ENCODE peak calls at places on chromosome 18, in six cellular contexts. One of them, this sample, is unnamed.

GRCh38 chr18:14189858-14190257 is 57.6 kb upstream of the ZNF519 start:
- DNase-seq in GM12878: no peak
- DNase-seq in HCT116: peak
- DNase-seq in K562: no peak
- DNase-seq in H1: no peak
- DNase-seq in HepG2: peak
- DNase-seq in this sample: no peak

GRCh38 chr18:3283908-3284307 is 22.0 kb downstream of the MYL12B start:
- DNase-seq in GM12878: no peak
- DNase-seq in H1: no peak
- DNase-seq in HepG2: no peak
- DNase-seq in HCT116: no peak
- DNase-seq in K562: peak
- DNase-seq in this sample: no peak

GRCh38 chr18:715626-716025 is 3.2 kb upstream of the ENOSF1 start:
- DNase-seq in HepG2: no peak
- DNase-seq in GM12878: no peak
- DNase-seq in HCT116: no peak
- DNase-seq in H1: no peak
- DNase-seq in K562: no peak
- DNase-seq in this sample: no peak

GRCh38 chr18:813405-814071 is 1.5 kb upstream of the YES1 start:
- DNase-seq in HCT116: no peak
- DNase-seq in K562: no peak
- DNase-seq in H1: no peak
- DNase-seq in GM12878: no peak
- DNase-seq in HepG2: no peak
- DNase-seq in this sample: no peak

GRCh38 chr18:13542520-13542847 is 183.9 kb downstream of the FAM210A start:
- DNase-seq in GM12878: no peak
- DNase-seq in HepG2: no peak
- DNase-seq in HCT116: no peak
- DNase-seq in H1: no peak
- DNase-seq in K562: no peak
- DNase-seq in this sample: no peak

GRCh38 chr18:77203071-77203470 is 46.6 kb upstream of the GALR1 start:
- DNase-seq in HepG2: no peak
- DNase-seq in H1: no peak
- DNase-seq in GM12878: no peak
- DNase-seq in K562: no peak
- DNase-seq in HCT116: no peak
- DNase-seq in this sample: no peak

GRCh38 chr18:13797157-13797611 is 26.8 kb upstream of the MC5R start:
- DNase-seq in HCT116: no peak
- DNase-seq in H1: no peak
- DNase-seq in HepG2: peak
- DNase-seq in GM12878: no peak
- DNase-seq in K562: no peak
- DNase-seq in this sample: no peak

GRCh38 chr18:80022613-80023012 is 11.6 kb upstream of the RBFA start:
- DNase-seq in HCT116: peak
- DNase-seq in K562: peak
- DNase-seq in HepG2: no peak
- DNase-seq in H1: no peak
- DNase-seq in GM12878: no peak
- DNase-seq in this sample: no peak

GRCh38 chr18:76974345-76974744 is 152.0 kb downstream of the ZNF236 start:
- DNase-seq in K562: no peak
- DNase-seq in HCT116: no peak
- DNase-seq in HepG2: no peak
- DNase-seq in H1: no peak
- DNase-seq in GM12878: no peak
- DNase-seq in this sample: no peak

GRCh38 chr18:26091047-26091630 is 726 bp upstream of the SS18 start:
- DNase-seq in HepG2: peak
- DNase-seq in GM12878: peak
- DNase-seq in K562: no peak
- DNase-seq in H1: no peak
- DNase-seq in HCT116: peak
- DNase-seq in this sample: no peak

GRCh38 chr18:48833701-48834394 is 116.9 kb downstream of the SMAD7 start:
- DNase-seq in HCT116: no peak
- DNase-seq in GM12878: no peak
- DNase-seq in H1: no peak
- DNase-seq in HepG2: no peak
- DNase-seq in K562: no peak
- DNase-seq in this sample: no peak

GRCh38 chr18:74994502-74995403 is 214.2 kb downstream of the PTGR3 start:
- DNase-seq in HCT116: no peak
- DNase-seq in K562: no peak
- DNase-seq in H1: no peak
- DNase-seq in GM12878: peak
- DNase-seq in HepG2: no peak
- DNase-seq in this sample: no peak

GRCh38 chr18:48044944-48045343 is 114.5 kb upstream of the SMAD2 start:
- DNase-seq in H1: no peak
- DNase-seq in HepG2: no peak
- DNase-seq in HCT116: no peak
- DNase-seq in K562: no peak
- DNase-seq in GM12878: no peak
- DNase-seq in this sample: no peak

GRCh38 chr18:8984131-8984670 is 118.3 kb upstream of the NDUFV2 start:
- DNase-seq in GM12878: no peak
- DNase-seq in H1: no peak
- DNase-seq in K562: no peak
- DNase-seq in HCT116: no peak
- DNase-seq in HepG2: no peak
- DNase-seq in this sample: no peak

GRCh38 chr18:42051411-42051810 is 96.4 kb downstream of the PIK3C3 start:
- DNase-seq in K562: no peak
- DNase-seq in HepG2: no peak
- DNase-seq in GM12878: no peak
- DNase-seq in HCT116: no peak
- DNase-seq in H1: no peak
- DNase-seq in this sample: no peak

GRCh38 chr18:28816155-28816554 is 639.2 kb upstream of the CDH2 start:
- DNase-seq in H1: no peak
- DNase-seq in HCT116: no peak
- DNase-seq in K562: no peak
- DNase-seq in HepG2: no peak
- DNase-seq in GM12878: no peak
- DNase-seq in this sample: no peak

GRCh38 chr18:2958819-2959298 is 54.1 kb downstream of the LPIN2 start:
- DNase-seq in HepG2: no peak
- DNase-seq in HCT116: no peak
- DNase-seq in H1: no peak
- DNase-seq in K562: no peak
- DNase-seq in GM12878: no peak
- DNase-seq in this sample: no peak

GRCh38 chr18:56382541-56382940 is 255.9 kb downstream of the TXNL1 start:
- DNase-seq in HepG2: no peak
- DNase-seq in HCT116: no peak
- DNase-seq in H1: no peak
- DNase-seq in GM12878: no peak
- DNase-seq in K562: no peak
- DNase-seq in this sample: no peak

GRCh38 chr18:45549296-45549695 is 66.0 kb upstream of the SLC14A2 start:
- DNase-seq in HepG2: no peak
- DNase-seq in GM12878: no peak
- DNase-seq in H1: no peak
- DNase-seq in K562: no peak
- DNase-seq in HCT116: no peak
- DNase-seq in this sample: no peak

GRCh38 chr18:74652392-74652988 is 54.8 kb downstream of the ZNF407 start:
- DNase-seq in H1: no peak
- DNase-seq in K562: peak
- DNase-seq in HCT116: peak
- DNase-seq in HepG2: peak
- DNase-seq in GM12878: no peak
- DNase-seq in this sample: no peak

GRCh38 chr18:77112161-77112801 is 20.3 kb downstream of the MBP start:
- DNase-seq in H1: no peak
- DNase-seq in HCT116: no peak
- DNase-seq in K562: no peak
- DNase-seq in GM12878: no peak
- DNase-seq in HepG2: no peak
- DNase-seq in this sample: no peak

GRCh38 chr18:70260683-70261082 is 28.2 kb upstream of the SOCS6 start:
- DNase-seq in K562: no peak
- DNase-seq in H1: no peak
- DNase-seq in HepG2: no peak
- DNase-seq in HCT116: no peak
- DNase-seq in GM12878: no peak
- DNase-seq in this sample: no peak

GRCh38 chr18:70263336-70263735 is 25.5 kb upstream of the SOCS6 start:
- DNase-seq in GM12878: no peak
- DNase-seq in H1: no peak
- DNase-seq in K562: no peak
- DNase-seq in HCT116: no peak
- DNase-seq in HepG2: no peak
- DNase-seq in this sample: no peak

GRCh38 chr18:70258243-70258642 is 30.6 kb upstream of the SOCS6 start:
- DNase-seq in H1: no peak
- DNase-seq in GM12878: no peak
- DNase-seq in HepG2: no peak
- DNase-seq in K562: no peak
- DNase-seq in HCT116: no peak
- DNase-seq in this sample: no peak

GRCh38 chr18:70256994-70257393 is 31.9 kb upstream of the SOCS6 start:
- DNase-seq in K562: no peak
- DNase-seq in HCT116: no peak
- DNase-seq in GM12878: no peak
- DNase-seq in H1: no peak
- DNase-seq in HepG2: no peak
- DNase-seq in this sample: no peak

DNA sequence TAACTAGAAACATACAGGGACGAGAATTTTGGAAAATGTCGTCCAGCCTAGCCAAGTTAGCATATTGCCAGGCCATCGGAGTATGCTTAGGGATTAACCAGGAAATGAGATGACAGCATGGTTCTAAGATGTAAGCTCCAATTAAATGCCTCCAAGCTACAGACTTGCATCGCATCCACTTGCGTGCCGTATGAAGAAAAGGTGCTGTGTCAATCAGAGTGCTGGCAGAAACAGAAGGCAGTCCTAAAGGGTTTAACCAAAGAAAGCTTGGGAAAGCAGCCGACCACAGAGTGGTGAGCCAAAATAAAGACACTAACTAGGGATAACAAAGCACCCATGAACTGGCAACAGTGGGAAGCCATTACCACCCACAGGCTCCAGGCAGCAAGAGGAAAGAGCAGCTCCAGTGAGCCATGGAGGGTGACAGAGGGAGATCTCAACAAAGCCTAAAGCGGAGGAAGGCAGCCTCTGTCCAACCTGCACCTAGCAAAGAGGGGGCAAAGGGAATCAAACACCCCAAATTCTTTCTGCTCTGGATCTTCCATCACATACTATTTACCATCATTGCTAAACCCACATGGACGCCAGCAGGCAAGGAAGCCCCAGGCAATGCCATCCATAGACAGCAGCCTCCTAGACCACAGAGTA is 27.6 kb upstream of the SOCS6 start:
- DNase-seq in K562: no peak
- DNase-seq in H1: no peak
- DNase-seq in GM12878: no peak
- DNase-seq in HepG2: no peak
- DNase-seq in HCT116: no peak
- DNase-seq in this sample: no peak
- TF ChIP-seq ZNF274 in K562: no peak
- TF ChIP-seq ZNF274 in H1: no peak
- TF ChIP-seq ZNF274 in GM12878: no peak
- TF ChIP-seq ZNF274 in HepG2: no peak
- TF ChIP-seq ZNF274 in HCT116: no peak
- TF ChIP-seq ZNF274 in this sample: no peak

DNA sequence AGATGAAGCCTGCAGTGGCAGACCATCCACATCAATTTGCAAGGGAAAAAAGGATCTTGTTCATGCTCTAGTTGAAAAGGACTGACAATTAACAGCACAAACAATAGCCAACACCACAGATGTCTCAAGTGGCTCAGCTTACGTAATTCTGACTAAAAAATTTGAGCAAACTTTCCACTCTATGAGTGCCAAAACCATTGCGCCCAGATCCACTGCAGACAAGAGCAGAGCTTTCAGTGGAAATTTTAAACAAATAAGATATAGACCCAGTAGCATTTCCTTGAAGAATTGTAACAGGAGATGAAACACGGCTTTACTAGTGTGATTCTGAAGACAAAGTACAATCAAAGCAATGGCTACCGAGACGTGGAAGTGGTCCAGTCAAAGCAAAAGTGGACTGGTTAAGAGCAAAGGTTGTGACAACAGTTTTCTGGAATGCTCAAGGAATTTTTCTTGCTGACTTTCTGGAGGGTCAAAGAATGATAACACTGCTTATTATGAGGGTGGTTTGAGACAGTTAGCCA is 12.0 kb upstream of the ZNF396 start:
- DNase-seq in GM12878: no peak
- DNase-seq in HCT116: no peak
- DNase-seq in H1: no peak
- DNase-seq in HepG2: no peak
- DNase-seq in K562: no peak
- DNase-seq in this sample: no peak
- TF ChIP-seq ZNF274 in GM12878: no peak
- TF ChIP-seq ZNF274 in HCT116: no peak
- TF ChIP-seq ZNF274 in H1: no peak
- TF ChIP-seq ZNF274 in HepG2: no peak
- TF ChIP-seq ZNF274 in K562: no peak
- TF ChIP-seq ZNF274 in this sample: no peak

DNA sequence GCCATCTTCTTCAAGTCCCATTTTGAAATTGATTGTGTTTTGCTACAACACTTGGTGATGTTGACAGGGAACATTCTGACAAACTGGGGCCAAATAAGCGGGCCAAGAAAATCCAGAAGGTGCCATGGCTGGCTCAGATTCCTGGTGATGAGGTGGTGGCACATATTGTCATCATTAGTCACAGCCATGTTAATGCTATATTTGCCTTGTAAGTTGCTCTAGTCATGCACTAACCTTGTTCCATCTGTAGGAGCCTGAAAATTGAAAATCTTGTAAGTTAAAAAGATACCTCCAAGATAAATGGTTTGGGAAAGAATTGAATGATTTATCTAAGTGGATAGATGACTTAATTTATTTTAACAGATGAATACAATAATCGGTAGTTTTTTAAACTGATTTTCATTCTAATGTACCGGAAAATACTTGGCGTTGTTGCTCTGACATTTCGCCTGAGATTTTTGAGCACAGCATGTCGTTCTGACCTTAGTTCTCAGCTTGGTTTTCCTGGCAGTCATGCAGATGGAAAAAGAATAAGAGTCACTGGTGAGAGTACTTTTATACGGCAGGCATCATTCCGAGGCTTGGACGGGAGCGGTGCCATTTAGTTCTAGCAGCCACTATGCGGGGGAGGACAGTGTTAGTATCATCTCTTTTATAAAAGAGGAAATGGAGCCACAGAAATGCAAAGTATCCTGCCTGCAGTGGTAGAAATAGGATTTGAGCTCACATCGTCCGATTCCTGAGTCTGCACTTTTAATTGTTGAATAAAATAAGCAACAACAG is 133.9 kb downstream of the ZNF532 start:
- DNase-seq in GM12878: no peak
- DNase-seq in K562: no peak
- DNase-seq in HepG2: no peak
- DNase-seq in H1: no peak
- DNase-seq in HCT116: no peak
- DNase-seq in this sample: no peak
- TF ChIP-seq ZNF274 in GM12878: no peak
- TF ChIP-seq ZNF274 in K562: no peak
- TF ChIP-seq ZNF274 in HepG2: no peak
- TF ChIP-seq ZNF274 in H1: no peak
- TF ChIP-seq ZNF274 in HCT116: no peak
- TF ChIP-seq ZNF274 in this sample: no peak

GRCh38 chr18:23458830-23459529 is 5.9 kb downstream of the RIOK3 start:
- DNase-seq in HepG2: no peak
- DNase-seq in H1: no peak
- DNase-seq in HCT116: no peak
- DNase-seq in GM12878: no peak
- DNase-seq in K562: no peak
- DNase-seq in this sample: no peak
- TF ChIP-seq ZNF274 in HepG2: no peak
- TF ChIP-seq ZNF274 in H1: no peak
- TF ChIP-seq ZNF274 in HCT116: no peak
- TF ChIP-seq ZNF274 in GM12878: no peak
- TF ChIP-seq ZNF274 in K562: no peak
- TF ChIP-seq ZNF274 in this sample: no peak

This sample was measured in NT2/D1.